ENCODE peak calls at places on chromosomes 2 and 18, in nine cellular contexts. One of them, this sample, is unnamed.

GRCh38 chr2:233273120-233273519 is 21.6 kb downstream of the ATG16L1 start:
- DNase-seq in D341Med: no peak
- DNase-seq in foreskin fibroblast: no peak
- DNase-seq in activated naive CD4-positive, alpha-beta T cell treated with anti-CD3 and anti-CD28 coated beads, Interleukin-2, amount 50 U/mL, for 72 hours: peak
- DNase-seq in spleen: no peak
- DNase-seq in HEK293T: no peak
- DNase-seq in CD8-positive, alpha-beta T cell: no peak
- DNase-seq in activated CD4-positive, alpha-beta T cell treated with anti-CD3 and anti-CD28 coated beads, Interleukin-2, amount 50 U/mL, for 1 hour: no peak
- DNase-seq in neural crest cell: no peak
- DNase-seq in this sample: no peak

GRCh38 chr2:156896294-156896693 is 361.2 kb upstream of the GALNT5 start:
- DNase-seq in D341Med: no peak
- DNase-seq in HEK293T: no peak
- DNase-seq in spleen: no peak
- DNase-seq in foreskin fibroblast: peak
- DNase-seq in activated naive CD4-positive, alpha-beta T cell treated with anti-CD3 and anti-CD28 coated beads, Interleukin-2, amount 50 U/mL, for 72 hours: peak
- DNase-seq in neural crest cell: no peak
- DNase-seq in CD8-positive, alpha-beta T cell: no peak
- DNase-seq in activated CD4-positive, alpha-beta T cell treated with anti-CD3 and anti-CD28 coated beads, Interleukin-2, amount 50 U/mL, for 1 hour: no peak
- DNase-seq in this sample: no peak

GRCh38 chr2:160657206-160657605 is 163.6 kb upstream of the RBMS1 start:
- DNase-seq in spleen: no peak
- DNase-seq in HEK293T: no peak
- DNase-seq in D341Med: no peak
- DNase-seq in CD8-positive, alpha-beta T cell: no peak
- DNase-seq in foreskin fibroblast: no peak
- DNase-seq in activated naive CD4-positive, alpha-beta T cell treated with anti-CD3 and anti-CD28 coated beads, Interleukin-2, amount 50 U/mL, for 72 hours: no peak
- DNase-seq in activated CD4-positive, alpha-beta T cell treated with anti-CD3 and anti-CD28 coated beads, Interleukin-2, amount 50 U/mL, for 1 hour: no peak
- DNase-seq in neural crest cell: no peak
- DNase-seq in this sample: no peak

GRCh38 chr2:68463287-68463877 is 3.7 kb downstream of the FBXO48 start:
- DNase-seq in CD8-positive, alpha-beta T cell: no peak
- DNase-seq in foreskin fibroblast: no peak
- DNase-seq in spleen: no peak
- DNase-seq in D341Med: no peak
- DNase-seq in activated CD4-positive, alpha-beta T cell treated with anti-CD3 and anti-CD28 coated beads, Interleukin-2, amount 50 U/mL, for 1 hour: no peak
- DNase-seq in HEK293T: peak
- DNase-seq in neural crest cell: no peak
- DNase-seq in activated naive CD4-positive, alpha-beta T cell treated with anti-CD3 and anti-CD28 coated beads, Interleukin-2, amount 50 U/mL, for 72 hours: no peak
- DNase-seq in this sample: no peak

GRCh38 chr2:224417361-224417729 is 15.4 kb upstream of the FAM124B start:
- DNase-seq in neural crest cell: no peak
- DNase-seq in HEK293T: no peak
- DNase-seq in activated CD4-positive, alpha-beta T cell treated with anti-CD3 and anti-CD28 coated beads, Interleukin-2, amount 50 U/mL, for 1 hour: no peak
- DNase-seq in CD8-positive, alpha-beta T cell: no peak
- DNase-seq in D341Med: no peak
- DNase-seq in foreskin fibroblast: no peak
- DNase-seq in activated naive CD4-positive, alpha-beta T cell treated with anti-CD3 and anti-CD28 coated beads, Interleukin-2, amount 50 U/mL, for 72 hours: no peak
- DNase-seq in spleen: no peak
- DNase-seq in this sample: no peak

GRCh38 chr18:30514059-30514458 is 528.5 kb downstream of the DSC3 start:
- DNase-seq in D341Med: no peak
- DNase-seq in HEK293T: no peak
- DNase-seq in foreskin fibroblast: no peak
- DNase-seq in activated CD4-positive, alpha-beta T cell treated with anti-CD3 and anti-CD28 coated beads, Interleukin-2, amount 50 U/mL, for 1 hour: no peak
- DNase-seq in neural crest cell: no peak
- DNase-seq in activated naive CD4-positive, alpha-beta T cell treated with anti-CD3 and anti-CD28 coated beads, Interleukin-2, amount 50 U/mL, for 72 hours: no peak
- DNase-seq in CD8-positive, alpha-beta T cell: no peak
- DNase-seq in spleen: no peak
- DNase-seq in this sample: no peak

GRCh38 chr2:101667823-101668222 is 29.7 kb upstream of the MAP4K4 start:
- DNase-seq in HEK293T: no peak
- DNase-seq in D341Med: no peak
- DNase-seq in activated CD4-positive, alpha-beta T cell treated with anti-CD3 and anti-CD28 coated beads, Interleukin-2, amount 50 U/mL, for 1 hour: no peak
- DNase-seq in foreskin fibroblast: no peak
- DNase-seq in neural crest cell: no peak
- DNase-seq in spleen: no peak
- DNase-seq in CD8-positive, alpha-beta T cell: no peak
- DNase-seq in activated naive CD4-positive, alpha-beta T cell treated with anti-CD3 and anti-CD28 coated beads, Interleukin-2, amount 50 U/mL, for 72 hours: no peak
- DNase-seq in this sample: no peak

GRCh38 chr2:182866461-182867369 is at the start of gene FRZB:
- DNase-seq in foreskin fibroblast: peak
- DNase-seq in spleen: peak
- DNase-seq in activated CD4-positive, alpha-beta T cell treated with anti-CD3 and anti-CD28 coated beads, Interleukin-2, amount 50 U/mL, for 1 hour: no peak
- DNase-seq in activated naive CD4-positive, alpha-beta T cell treated with anti-CD3 and anti-CD28 coated beads, Interleukin-2, amount 50 U/mL, for 72 hours: peak
- DNase-seq in D341Med: no peak
- DNase-seq in CD8-positive, alpha-beta T cell: no peak
- DNase-seq in neural crest cell: peak
- DNase-seq in HEK293T: peak
- DNase-seq in this sample: no peak

GRCh38 chr2:61074100-61074499 is 8.4 kb downstream of the SANBR start:
- DNase-seq in CD8-positive, alpha-beta T cell: no peak
- DNase-seq in activated CD4-positive, alpha-beta T cell treated with anti-CD3 and anti-CD28 coated beads, Interleukin-2, amount 50 U/mL, for 1 hour: no peak
- DNase-seq in activated naive CD4-positive, alpha-beta T cell treated with anti-CD3 and anti-CD28 coated beads, Interleukin-2, amount 50 U/mL, for 72 hours: no peak
- DNase-seq in D341Med: no peak
- DNase-seq in HEK293T: no peak
- DNase-seq in foreskin fibroblast: no peak
- DNase-seq in neural crest cell: no peak
- DNase-seq in spleen: no peak
- DNase-seq in this sample: no peak

GRCh38 chr18:58156516-58156915 is 112.5 kb downstream of the NEDD4L start:
- DNase-seq in spleen: no peak
- DNase-seq in D341Med: no peak
- DNase-seq in activated CD4-positive, alpha-beta T cell treated with anti-CD3 and anti-CD28 coated beads, Interleukin-2, amount 50 U/mL, for 1 hour: no peak
- DNase-seq in neural crest cell: no peak
- DNase-seq in activated naive CD4-positive, alpha-beta T cell treated with anti-CD3 and anti-CD28 coated beads, Interleukin-2, amount 50 U/mL, for 72 hours: no peak
- DNase-seq in foreskin fibroblast: no peak
- DNase-seq in CD8-positive, alpha-beta T cell: no peak
- DNase-seq in HEK293T: no peak
- DNase-seq in this sample: no peak

GRCh38 chr18:22983175-22983574 is 50.0 kb downstream of the RBBP8 start:
- DNase-seq in HEK293T: peak
- DNase-seq in spleen: no peak
- DNase-seq in CD8-positive, alpha-beta T cell: no peak
- DNase-seq in activated naive CD4-positive, alpha-beta T cell treated with anti-CD3 and anti-CD28 coated beads, Interleukin-2, amount 50 U/mL, for 72 hours: no peak
- DNase-seq in activated CD4-positive, alpha-beta T cell treated with anti-CD3 and anti-CD28 coated beads, Interleukin-2, amount 50 U/mL, for 1 hour: no peak
- DNase-seq in foreskin fibroblast: peak
- DNase-seq in neural crest cell: no peak
- DNase-seq in D341Med: no peak
- DNase-seq in this sample: peak

GRCh38 chr2:1929962-1930361 is 185.6 kb upstream of the PXDN start:
- DNase-seq in CD8-positive, alpha-beta T cell: no peak
- DNase-seq in D341Med: no peak
- DNase-seq in spleen: no peak
- DNase-seq in foreskin fibroblast: no peak
- DNase-seq in HEK293T: no peak
- DNase-seq in activated CD4-positive, alpha-beta T cell treated with anti-CD3 and anti-CD28 coated beads, Interleukin-2, amount 50 U/mL, for 1 hour: no peak
- DNase-seq in activated naive CD4-positive, alpha-beta T cell treated with anti-CD3 and anti-CD28 coated beads, Interleukin-2, amount 50 U/mL, for 72 hours: no peak
- DNase-seq in neural crest cell: no peak
- DNase-seq in this sample: no peak

This sample was measured in COR-L47.